ENCODE peak calls at places on chromosome 17, in five cellular contexts. N is dorsolateral prefrontal cortex; D is brain microvascular endothelial cell; F is right cardiac atrium; Q is Jurkat, Clone E6-1. H is an unnamed sample.

GRCh38 chr17:10733666-10734065 is 3.8 kb upstream of the TMEM220 start:
- DNase-seq in F (no peak), N (no peak), Q (no peak), D (no peak), H (no peak)

GRCh38 chr17:74354123-74354522 is 7.5 kb downstream of the BTBD17 start:
- DNase-seq in N (no peak), F (peak; percentile 76), Q (no peak), D (no peak), H (no peak)

GRCh38 chr17:15381707-15382106 is 40.3 kb upstream of the TEKT3 start:
- DNase-seq in N (no peak), Q (no peak), D (no peak), F (no peak), H (no peak)

GRCh38 chr17:37305406-37305905 is 70.3 kb upstream of the C17orf78 start:
- DNase-seq in N (no peak), F (no peak), Q (no peak), D (no peak), H (no peak)

GRCh38 chr17:72477529-72477928 is 356.7 kb downstream of the SOX9 start:
- DNase-seq in N (peak; percentile 27), Q (no peak), D (no peak), F (no peak), H (no peak)

GRCh38 chr17:50584116-50584515 is 23.6 kb downstream of the CACNA1G start:
- DNase-seq in N (no peak), D (no peak), Q (no peak), F (no peak), H (no peak)

GRCh38 chr17:73555199-73555810 is 88.9 kb downstream of the SDK2 start:
- DNase-seq in F (no peak), N (no peak), Q (no peak), D (no peak), H (no peak)

GRCh38 chr17:5257124-5257523 is 22.5 kb upstream of the SCIMP start:
- DNase-seq in Q (no peak), N (no peak), F (no peak), D (no peak), H (no peak)

GRCh38 chr17:225551-225950 is 44.1 kb upstream of the DOC2B start:
- DNase-seq in F (peak; percentile 5), D (no peak), N (no peak), Q (no peak), H (no peak)

GRCh38 chr17:34321981-34322380 is 2.7 kb downstream of the CCL8 start:
- DNase-seq in F (no peak), D (no peak), Q (no peak), N (no peak), H (no peak)

GRCh38 chr17:52145496-52145895 is 13.0 kb downstream of the CA10 start:
- DNase-seq in F (no peak), Q (peak; percentile 58), N (no peak), D (no peak), H (no peak)

GRCh38 chr17:2181206-2181983 is 122.2 kb downstream of the SMG6 start:
- DNase-seq in F (peak; percentile 93), N (peak; percentile 90), D (peak; percentile 93), Q (no peak), H (peak; percentile 88)

GRCh38 chr17:49843774-49844350 is 4.0 kb downstream of the TAC4 start:
- DNase-seq in D (no peak), Q (no peak), N (no peak), F (no peak), H (no peak)

GRCh38 chr17:7314719-7315569 is at the start of gene GPS2:
- DNase-seq in F (peak; percentile 97), N (peak; percentile 93), Q (peak; percentile 77), D (peak; percentile 59), H (no peak)

GRCh38 chr17:42866631-42867575 is 15.9 kb downstream of the AOC3 start:
- DNase-seq in N (no peak), F (no peak), D (no peak), Q (no peak), H (no peak)

GRCh38 chr17:77372444-77373297 is 231.9 kb downstream of the SEC14L1 start:
- DNase-seq in N (peak; percentile 63), D (no peak), Q (peak; percentile 64), F (peak; percentile 95), H (peak; percentile 69)

GRCh38 chr17:2982854-2983636 is 80.4 kb downstream of the OR1D5 start:
- DNase-seq in D (no peak), N (peak; percentile 38), F (peak; percentile 92), Q (no peak), H (peak; percentile 77)

GRCh38 chr17:67151717-67152116 is 93.3 kb downstream of the HELZ start:
- DNase-seq in N (no peak), Q (no peak), D (peak; percentile 84), F (no peak), H (no peak)

GRCh38 chr17:11608396-11608795 is 10.1 kb downstream of the DNAH9 start:
- DNase-seq in Q (no peak), D (peak; percentile 6), N (no peak), F (peak; percentile 68), H (no peak)

GRCh38 chr17:69643686-69644085 is 229.2 kb downstream of the MAP2K6 start:
- DNase-seq in D (no peak), Q (no peak), F (no peak), N (no peak), H (no peak)

GRCh38 chr17:6279659-6280058 is 155.3 kb downstream of the AIPL1 start:
- DNase-seq in F (no peak), N (no peak), Q (no peak), D (no peak), H (no peak)

GRCh38 chr17:1764274-1764673 is 2.4 kb downstream of the SERPINF1 start:
- DNase-seq in N (no peak), F (peak; percentile 89), D (peak; percentile 74), Q (peak; percentile 80), H (peak; percentile 75)

GRCh38 chr17:48611681-48612455 is 1.1 kb upstream of the HOXB7 start:
- DNase-seq in F (no peak), N (no peak), D (no peak), Q (no peak), H (no peak)

GRCh38 chr17:19417611-19418010 is 6.6 kb downstream of the RNF112 start:
- DNase-seq in D (no peak), N (no peak), F (peak; percentile 1), Q (no peak), H (no peak)

GRCh38 chr17:57916925-57917858 is 38.0 kb downstream of the CUEDC1 start:
- DNase-seq in Q (no peak), F (peak; percentile 71), N (no peak), D (no peak), H (no peak)

GRCh38 chr17:61749823-61750404 is 113.4 kb downstream of the BRIP1 start:
- DNase-seq in D (no peak), N (no peak), Q (no peak), F (no peak), H (no peak)

GRCh38 chr17:6366144-6366755 is 68.7 kb downstream of the AIPL1 start:
- DNase-seq in D (no peak), N (no peak), Q (no peak), F (no peak), H (no peak)

GRCh38 chr17:80446645-80447405 is 29.6 kb downstream of the NPTX1 start:
- DNase-seq in D (no peak), Q (no peak), N (no peak), F (peak; percentile 13), H (no peak)

GRCh38 chr17:77286641-77287431 is 146.1 kb downstream of the SEC14L1 start:
- DNase-seq in D (peak; percentile 59), N (peak; percentile 57), Q (no peak), F (peak; percentile 76), H (no peak)

GRCh38 chr17:19372439-19372838 is 5.9 kb upstream of the MAPK7 start:
- DNase-seq in N (no peak), Q (no peak), D (no peak), F (no peak), H (no peak)

GRCh38 chr17:74408830-74409229 is 23.1 kb upstream of the GPRC5C start:
- DNase-seq in N (peak; percentile 77), F (no peak), Q (no peak), D (no peak), H (no peak)

DNA sequence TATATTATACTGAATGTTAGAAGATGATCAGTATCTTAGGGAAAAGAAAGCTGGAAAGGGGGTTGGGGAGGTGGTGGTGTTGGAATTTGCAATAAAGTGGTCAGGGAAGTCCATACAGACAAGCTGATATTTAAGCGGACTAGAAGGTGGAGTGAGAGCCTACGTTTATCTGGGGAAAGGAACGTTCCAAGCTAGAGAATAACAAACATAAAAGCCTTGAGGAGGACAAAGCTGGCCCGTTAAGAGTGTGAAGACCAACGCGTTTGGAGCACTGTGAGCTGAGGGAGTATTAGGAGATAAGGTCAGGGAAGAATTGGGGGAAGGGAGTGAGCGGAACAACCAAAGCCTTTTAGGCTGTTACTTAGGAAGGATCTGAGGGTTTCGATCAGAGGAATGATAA is 1.4 kb downstream of the DDX42 start:
- DNase-seq in F (no peak), Q (no peak), N (no peak), D (no peak), H (no peak)
- H3K4me3 ChIP-seq in F (peak overlapping the region; percentile 82), Q (peak overlapping the region; percentile 98), N (peak overlapping the region; percentile 81), D (peak overlapping the region; percentile 76), H (peak overlapping the region; percentile 65)

DNA sequence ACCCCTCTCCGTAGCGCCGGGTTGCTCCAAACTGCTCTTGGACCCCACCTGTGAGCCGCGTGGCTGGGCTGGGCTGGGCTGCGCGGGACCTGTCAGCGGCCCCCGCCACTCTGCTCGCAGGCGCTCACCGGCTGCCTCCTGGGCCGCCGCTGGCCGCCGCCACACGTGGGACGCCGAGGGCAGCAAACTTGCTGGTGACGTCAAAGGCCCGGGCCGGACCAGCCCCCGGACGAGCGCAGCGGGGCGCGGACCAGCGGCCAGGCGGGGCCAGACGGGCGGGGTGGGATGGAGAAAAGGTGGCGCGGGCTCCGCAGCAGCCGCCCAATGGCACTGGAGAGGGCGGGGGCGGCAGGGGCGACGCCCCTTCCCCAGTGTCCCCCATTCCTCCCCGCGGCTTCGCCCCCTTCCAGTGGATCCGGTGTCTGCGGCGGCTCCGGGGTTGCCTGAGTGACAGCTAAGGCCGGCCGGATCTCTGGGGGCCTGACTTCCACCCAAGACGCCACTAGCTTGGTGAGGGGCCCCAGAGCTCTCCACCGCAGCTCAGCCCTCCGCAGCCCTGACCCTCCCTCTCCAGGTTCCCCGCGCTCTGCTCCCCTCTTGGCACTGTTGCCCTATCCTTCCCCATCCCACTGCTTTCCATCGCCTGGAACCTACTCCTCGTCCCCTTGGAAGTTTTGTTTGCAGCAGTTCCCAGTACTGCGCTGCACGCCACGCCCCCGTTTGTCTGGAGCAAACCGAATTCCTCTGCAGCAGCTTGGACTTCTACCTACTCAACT is at the start of gene HS3ST3A1:
- DNase-seq in N (no peak), Q (no peak), F (peak; percentile 78), D (peak; percentile 66), H (peak; percentile 65)
- H3K4me3 ChIP-seq in N (peak within 1 kb of the TSS; percentile 52), Q (no peak within 1 kb of the TSS), F (peak within 1 kb of the TSS; percentile 29), D (peak within 1 kb of the TSS; percentile 90), H (peak within 1 kb of the TSS; percentile 87)

GRCh38 chr17:17493986-17494466 is 2.2 kb downstream of the RASD1 start:
- DNase-seq in N (no peak), D (no peak), Q (no peak), F (no peak), H (no peak)
- H3K4me3 ChIP-seq in N (peak overlapping the region; percentile 72), D (no peak overlapping the region), Q (no peak overlapping the region), F (peak overlapping the region; percentile 64), H (no peak overlapping the region)

GRCh38 chr17:81479175-81479574 is 33.4 kb downstream of the ACTG1 start:
- DNase-seq in D (no peak), N (no peak), F (no peak), Q (no peak), H (no peak)

GRCh38 chr17:81481011-81481799 is 31.4 kb downstream of the ACTG1 start:
- DNase-seq in Q (peak; percentile 70), N (peak; percentile 79), F (peak; percentile 93), D (no peak), H (no peak)

GRCh38 chr17:81481815-81482505 is 30.6 kb downstream of the ACTG1 start:
- DNase-seq in N (no peak), Q (no peak), F (no peak), D (no peak), H (no peak)

GRCh38 chr17:81479672-81480071 is 32.9 kb downstream of the ACTG1 start:
- DNase-seq in Q (no peak), N (no peak), F (no peak), D (no peak), H (no peak)

GRCh38 chr17:81480140-81480917 is 32.3 kb downstream of the ACTG1 start:
- DNase-seq in Q (no peak), N (no peak), D (no peak), F (peak; percentile 75), H (no peak)
- H3K4me3 ChIP-seq in Q (no peak overlapping the region), N (no peak overlapping the region), D (no peak overlapping the region), F (no peak overlapping the region), H (no peak overlapping the region)